ENCODE peak calls at places on chromosomes 16 and 17, in four cellular contexts. Z is fibroblast of pulmonary artery, Y is OCI-LY7, E is HFF-Myc. G is an unnamed sample.
A peak's percentile ranks its signal among the peaks of the same experiment; 100 is the strongest.

GRCh38 chr17:36657390-36657762 is 56.0 kb downstream of the MRM1 start:
- DNase-seq in Z (no peak), Y (no peak), E (no peak), G (no peak)

GRCh38 chr17:10198509-10199249 is at the start of gene GAS7:
- DNase-seq in Z (peak; percentile 16), Y (no peak), E (no peak), G (no peak)

GRCh38 chr17:46178550-46179198 is 14.6 kb downstream of the KANSL1 start:
- DNase-seq in Z (peak; percentile 29), Y (no peak), E (no peak), G (no peak)

GRCh38 chr16:47734987-47735594 is 274.0 kb downstream of the PHKB start:
- DNase-seq in Z (no peak), Y (no peak), E (no peak), G (no peak)

GRCh38 chr16:57795431-57795878 is 6.8 kb downstream of the KIFC3 start:
- DNase-seq in Z (peak; percentile 62), Y (peak; percentile 46), E (no peak), G (peak; percentile 40)

GRCh38 chr17:35486920-35487727 is 38.6 kb upstream of the SLFN13 start:
- DNase-seq in Z (peak; percentile 83), Y (no peak), E (no peak), G (no peak)

GRCh38 chr17:10394201-10394887 is 21.5 kb upstream of the MYH13 start:
- DNase-seq in Z (no peak), Y (no peak), E (no peak), G (no peak)

GRCh38 chr16:23508589-23509440 is 1.5 kb downstream of the GGA2 start:
- DNase-seq in Z (peak; percentile 22), Y (peak; percentile 47), E (no peak), G (no peak)

GRCh38 chr17:37389160-37389559 is 13.4 kb downstream of the C17orf78 start:
- DNase-seq in Z (no peak), Y (no peak), E (no peak), G (no peak)

GRCh38 chr16:77223184-77223583 is 24.0 kb downstream of the SYCE1L start:
- DNase-seq in Z (no peak), Y (peak; percentile 38), E (no peak), G (no peak)

GRCh38 chr17:17970699-17971430 is 1.3 kb downstream of the TOM1L2 start:
- DNase-seq in Z (peak; percentile 25), Y (no peak), E (no peak), G (no peak)

GRCh38 chr17:72097144-72097543 is 23.7 kb upstream of the SOX9 start:
- DNase-seq in Z (no peak), Y (no peak), E (no peak), G (no peak)

GRCh38 chr16:21037736-21038135 is 112.9 kb downstream of the DNAH3 start:
- DNase-seq in Z (no peak), Y (no peak), E (no peak), G (no peak)

GRCh38 chr17:36741019-36741902 is 139.9 kb downstream of the MRM1 start:
- DNase-seq in Z (no peak), Y (no peak), E (no peak), G (no peak)

GRCh38 chr16:35559911-35560636 is 2100.7 kb downstream of the TP53TG3F start:
- DNase-seq in Z (no peak), Y (no peak), E (no peak), G (no peak)

GRCh38 chr16:59296002-59296401 is 561.9 kb upstream of the GOT2 start:
- DNase-seq in Z (no peak), Y (no peak), E (no peak), G (no peak)

GRCh38 chr16:28977703-28978641 is 3.4 kb downstream of the SPNS1 start:
- DNase-seq in Z (no peak), Y (peak; percentile 46), E (no peak), G (no peak)

GRCh38 chr17:9456265-9456664 is 119.4 kb downstream of the STX8 start:
- DNase-seq in Z (no peak), Y (no peak), E (no peak), G (no peak)

GRCh38 chr16:49838639-49839461 is 17.1 kb downstream of the ZNF423 start:
- DNase-seq in Z (no peak), Y (no peak), E (no peak), G (no peak)

GRCh38 chr16:31072540-31073072 is 1.4 kb downstream of the ZNF668 start:
- DNase-seq in Z (peak; percentile 45), Y (peak; percentile 61), E (no peak), G (no peak)

GRCh38 chr17:61644800-61645774 is 54.1 kb upstream of the NACA2 start:
- DNase-seq in Z (no peak), Y (no peak), E (no peak), G (no peak)

GRCh38 chr16:67653131-67654068 is 6.7 kb downstream of the ACD start:
- DNase-seq in Z (no peak), Y (no peak), E (no peak), G (no peak)

GRCh38 chr17:11701906-11702305 is 103.6 kb downstream of the DNAH9 start:
- DNase-seq in Z (no peak), Y (no peak), E (no peak), G (no peak)

GRCh38 chr17:70040336-70040735 is 34.7 kb upstream of the KCNJ16 start:
- DNase-seq in Z (peak; percentile 44), Y (no peak), E (no peak), G (no peak)

GRCh38 chr16:71648921-71649320 is 22.9 kb downstream of the MARVELD3 start:
- DNase-seq in Z (no peak), Y (peak; percentile 5), E (no peak), G (no peak)

GRCh38 chr17:81911969-81912368 is 770 bp upstream of the PCYT2 start:
- DNase-seq in Z (no peak), Y (no peak), E (no peak), G (no peak)
- H3K4me3 ChIP-seq in Z (no peak overlapping the region), Y (peak overlapping the region; percentile 14), E (no peak overlapping the region), G (no peak overlapping the region)

DNA sequence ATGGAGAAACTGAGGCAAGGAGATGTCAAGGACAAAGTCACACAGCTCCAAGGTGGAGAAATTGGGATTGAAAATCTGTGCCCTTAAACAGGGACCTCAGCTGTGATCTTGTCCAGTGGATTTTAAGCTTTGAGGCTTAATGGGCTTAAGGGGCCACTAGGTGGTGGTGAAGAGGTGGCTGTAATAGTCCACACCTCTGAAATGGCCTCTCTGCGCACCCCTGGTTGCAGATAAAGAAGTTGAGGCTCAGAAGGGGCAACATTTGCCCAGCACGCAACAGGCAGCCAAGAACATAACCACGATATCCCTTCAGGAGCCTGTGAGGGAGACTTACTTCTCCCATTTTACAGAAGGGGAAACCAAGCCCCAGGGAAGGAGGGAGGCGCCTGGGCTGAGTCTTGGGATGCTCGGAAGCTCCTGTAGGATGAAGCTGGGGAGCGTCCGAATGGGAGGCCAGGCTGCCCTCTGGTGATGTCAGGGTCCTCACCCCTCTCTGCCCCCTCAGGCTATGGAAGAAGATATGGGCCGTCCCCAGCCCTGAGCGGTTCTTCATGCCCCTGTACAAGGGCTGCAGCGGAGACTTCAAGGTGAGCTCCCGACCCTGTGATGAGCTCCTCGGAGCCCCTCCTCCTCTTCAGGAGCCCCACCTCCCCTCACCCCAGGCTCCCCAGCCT is 43.7 kb downstream of the IL21R start:
- DNase-seq in Z (no peak), Y (no peak), E (no peak), G (no peak)
- TF ChIP-seq CTCF in Z (no peak), Y (peak; percentile 47), E (no peak), G (no peak)

GRCh38 chr16:4477966-4478365 is 1.8 kb downstream of the HMOX2 start:
- DNase-seq in Z (peak; percentile 66), Y (peak; percentile 33), E (no peak), G (no peak)
- H3K4me3 ChIP-seq in Z (no peak overlapping the region), Y (peak overlapping the region; percentile 97), E (peak overlapping the region; percentile 85), G (no peak overlapping the region)

GRCh38 chr17:7502171-7502847 is 18.1 kb downstream of the POLR2A start:
- DNase-seq in Z (no peak), Y (no peak), E (no peak), G (no peak)

GRCh38 chr17:7503521-7503920 is 19.4 kb downstream of the POLR2A start:
- DNase-seq in Z (no peak), Y (no peak), E (no peak), G (no peak)

GRCh38 chr17:7499161-7499560 is 15.0 kb downstream of the POLR2A start:
- DNase-seq in Z (no peak), Y (no peak), E (no peak), G (no peak)

GRCh38 chr17:7501729-7502128 is 17.6 kb downstream of the POLR2A start:
- DNase-seq in Z (no peak), Y (no peak), E (no peak), G (no peak)

DNA sequence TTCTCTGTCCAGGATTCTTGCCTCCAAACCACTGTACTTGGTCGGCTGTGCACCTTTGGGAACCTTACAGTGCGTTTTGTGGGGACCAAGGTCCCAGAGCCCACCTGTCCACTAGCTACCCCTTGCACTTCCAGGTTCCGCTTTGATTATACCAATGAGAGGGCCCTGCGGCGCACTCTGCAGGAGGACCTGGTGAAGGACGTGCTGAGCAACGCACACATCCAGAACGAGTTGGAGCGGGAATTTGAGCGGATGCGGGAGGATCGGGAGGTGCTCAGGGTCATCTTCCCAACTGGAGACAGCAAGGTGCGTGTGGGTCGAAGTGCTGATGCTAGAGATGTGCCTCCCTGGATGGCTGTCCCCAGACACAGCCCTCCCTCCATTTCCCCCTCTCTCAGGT is 18.8 kb downstream of the POLR2A start:
- DNase-seq in Z (no peak), Y (no peak), E (no peak), G (no peak)
- TF ChIP-seq CTCF in Z (peak; percentile 24), Y (peak; percentile 51), E (peak; percentile 36), G (peak; percentile 34)

G was measured in astrocyte of the cerebellum.